ENCODE peak calls at places on chromosomes 4 and X, in eight cellular contexts. One of them, this sample, is unnamed.

GRCh38 chr4:180060159-180060889 is 2182.9 kb upstream of the TENM3 start:
- DNase-seq in body of pancreas: no peak
- DNase-seq in HCT116: no peak
- DNase-seq in AG04450: no peak
- DNase-seq in DMS153: peak; percentile 22
- DNase-seq in head of caudate nucleus: no peak
- DNase-seq in glutamatergic neuron: no peak
- DNase-seq in NCI-H1105: peak; percentile 28
- DNase-seq in this sample: no peak

GRCh38 chr4:138494931-138495330 is 252.8 kb upstream of the SLC7A11 start:
- DNase-seq in body of pancreas: no peak
- DNase-seq in HCT116: peak; percentile 13
- DNase-seq in AG04450: no peak
- DNase-seq in DMS153: peak; percentile 7
- DNase-seq in head of caudate nucleus: no peak
- DNase-seq in glutamatergic neuron: no peak
- DNase-seq in NCI-H1105: peak; percentile 1
- DNase-seq in this sample: no peak

GRCh38 chr4:83197555-83198235 is 83.2 kb upstream of the PLAC8 start:
- DNase-seq in body of pancreas: peak; percentile 54
- DNase-seq in HCT116: no peak
- DNase-seq in AG04450: no peak
- DNase-seq in DMS153: no peak
- DNase-seq in head of caudate nucleus: peak; percentile 15
- DNase-seq in glutamatergic neuron: no peak
- DNase-seq in NCI-H1105: no peak
- DNase-seq in this sample: no peak

GRCh38 chrX:129654652-129655546 is at the start of gene APLN:
- DNase-seq in body of pancreas: peak; percentile 14
- DNase-seq in HCT116: no peak
- DNase-seq in AG04450: no peak
- DNase-seq in DMS153: no peak
- DNase-seq in head of caudate nucleus: peak; percentile 66
- DNase-seq in glutamatergic neuron: peak; percentile 56
- DNase-seq in NCI-H1105: peak; percentile 30
- DNase-seq in this sample: no peak

GRCh38 chr4:128601992-128602695 is 207.4 kb upstream of the JADE1 start:
- DNase-seq in body of pancreas: peak; percentile 44
- DNase-seq in HCT116: no peak
- DNase-seq in AG04450: no peak
- DNase-seq in DMS153: no peak
- DNase-seq in head of caudate nucleus: no peak
- DNase-seq in glutamatergic neuron: no peak
- DNase-seq in NCI-H1105: no peak
- DNase-seq in this sample: no peak

GRCh38 chr4:87211249-87211952 is 9.0 kb downstream of the KLHL8 start:
- DNase-seq in body of pancreas: no peak
- DNase-seq in HCT116: no peak
- DNase-seq in AG04450: no peak
- DNase-seq in DMS153: no peak
- DNase-seq in head of caudate nucleus: no peak
- DNase-seq in glutamatergic neuron: no peak
- DNase-seq in NCI-H1105: no peak
- DNase-seq in this sample: no peak

GRCh38 chr4:158630893-158631292 is 40.8 kb downstream of the C4orf46 start:
- DNase-seq in body of pancreas: no peak
- DNase-seq in HCT116: no peak
- DNase-seq in AG04450: no peak
- DNase-seq in DMS153: no peak
- DNase-seq in head of caudate nucleus: no peak
- DNase-seq in glutamatergic neuron: no peak
- DNase-seq in NCI-H1105: no peak
- DNase-seq in this sample: no peak

GRCh38 chr4:115687356-115687755 is 573.9 kb upstream of the NDST4 start:
- DNase-seq in body of pancreas: no peak
- DNase-seq in HCT116: no peak
- DNase-seq in AG04450: no peak
- DNase-seq in DMS153: no peak
- DNase-seq in head of caudate nucleus: no peak
- DNase-seq in glutamatergic neuron: no peak
- DNase-seq in NCI-H1105: no peak
- DNase-seq in this sample: no peak

GRCh38 chrX:100449696-100450606 is 39.9 kb upstream of the PCDH19 start:
- DNase-seq in body of pancreas: no peak
- DNase-seq in HCT116: no peak
- DNase-seq in AG04450: no peak
- DNase-seq in DMS153: peak; percentile 25
- DNase-seq in head of caudate nucleus: no peak
- DNase-seq in glutamatergic neuron: no peak
- DNase-seq in NCI-H1105: no peak
- DNase-seq in this sample: no peak

GRCh38 chrX:2498781-2499302 is 1.9 kb downstream of the DHRSX start:
- DNase-seq in body of pancreas: peak; percentile 42
- DNase-seq in HCT116: no peak
- DNase-seq in AG04450: no peak
- DNase-seq in DMS153: no peak
- DNase-seq in head of caudate nucleus: peak; percentile 36
- DNase-seq in glutamatergic neuron: no peak
- DNase-seq in NCI-H1105: no peak
- DNase-seq in this sample: no peak

GRCh38 chr4:8439914-8440490 is 521 bp downstream of the ACOX3 start:
- DNase-seq in body of pancreas: no peak
- DNase-seq in HCT116: no peak
- DNase-seq in AG04450: no peak
- DNase-seq in DMS153: no peak
- DNase-seq in head of caudate nucleus: no peak
- DNase-seq in glutamatergic neuron: no peak
- DNase-seq in NCI-H1105: no peak
- DNase-seq in this sample: no peak

GRCh38 chr4:7904108-7904516 is 35.5 kb downstream of the AFAP1 start:
- DNase-seq in body of pancreas: no peak
- DNase-seq in HCT116: no peak
- DNase-seq in AG04450: peak; percentile 68
- DNase-seq in DMS153: no peak
- DNase-seq in head of caudate nucleus: no peak
- DNase-seq in glutamatergic neuron: peak; percentile 70
- DNase-seq in NCI-H1105: no peak
- DNase-seq in this sample: no peak

GRCh38 chr4:184475096-184475461 is 729 bp upstream of the IRF2 start:
- DNase-seq in body of pancreas: peak; percentile 49
- DNase-seq in HCT116: no peak
- DNase-seq in AG04450: no peak
- DNase-seq in DMS153: no peak
- DNase-seq in head of caudate nucleus: peak; percentile 52
- DNase-seq in glutamatergic neuron: no peak
- DNase-seq in NCI-H1105: no peak
- DNase-seq in this sample: no peak

GRCh38 chrX:2503591-2504500 is 3.1 kb upstream of the DHRSX start:
- DNase-seq in body of pancreas: no peak
- DNase-seq in HCT116: no peak
- DNase-seq in AG04450: no peak
- DNase-seq in DMS153: no peak
- DNase-seq in head of caudate nucleus: no peak
- DNase-seq in glutamatergic neuron: no peak
- DNase-seq in NCI-H1105: no peak
- DNase-seq in this sample: no peak

GRCh38 chr4:176779421-176779820 is 13.3 kb downstream of the VEGFC start:
- DNase-seq in body of pancreas: no peak
- DNase-seq in HCT116: no peak
- DNase-seq in AG04450: no peak
- DNase-seq in DMS153: no peak
- DNase-seq in head of caudate nucleus: no peak
- DNase-seq in glutamatergic neuron: no peak
- DNase-seq in NCI-H1105: no peak
- DNase-seq in this sample: no peak

GRCh38 chrX:105126201-105126600 is 94.3 kb downstream of the TEX13A start:
- DNase-seq in body of pancreas: no peak
- DNase-seq in HCT116: no peak
- DNase-seq in AG04450: no peak
- DNase-seq in DMS153: no peak
- DNase-seq in head of caudate nucleus: no peak
- DNase-seq in glutamatergic neuron: no peak
- DNase-seq in NCI-H1105: no peak
- DNase-seq in this sample: no peak

GRCh38 chrX:129529685-129530281 is 6.5 kb upstream of the SMARCA1 start:
- DNase-seq in body of pancreas: no peak
- DNase-seq in HCT116: no peak
- DNase-seq in AG04450: no peak
- DNase-seq in DMS153: peak; percentile 45
- DNase-seq in head of caudate nucleus: no peak
- DNase-seq in glutamatergic neuron: no peak
- DNase-seq in NCI-H1105: peak; percentile 85
- DNase-seq in this sample: no peak

GRCh38 chr4:127370495-127371069 is 262.2 kb upstream of the INTU start:
- DNase-seq in body of pancreas: peak; percentile 10
- DNase-seq in HCT116: no peak
- DNase-seq in AG04450: no peak
- DNase-seq in DMS153: no peak
- DNase-seq in head of caudate nucleus: no peak
- DNase-seq in glutamatergic neuron: no peak
- DNase-seq in NCI-H1105: no peak
- DNase-seq in this sample: no peak

GRCh38 chr4:8475751-8476575 is 35.4 kb downstream of the TRMT44 start:
- DNase-seq in body of pancreas: no peak
- DNase-seq in HCT116: no peak
- DNase-seq in AG04450: no peak
- DNase-seq in DMS153: no peak
- DNase-seq in head of caudate nucleus: no peak
- DNase-seq in glutamatergic neuron: no peak
- DNase-seq in NCI-H1105: no peak
- DNase-seq in this sample: no peak

GRCh38 chr4:158938462-158939044 is 164.3 kb upstream of the RAPGEF2 start:
- DNase-seq in body of pancreas: peak; percentile 7
- DNase-seq in HCT116: no peak
- DNase-seq in AG04450: no peak
- DNase-seq in DMS153: peak; percentile 41
- DNase-seq in head of caudate nucleus: no peak
- DNase-seq in glutamatergic neuron: peak; percentile 18
- DNase-seq in NCI-H1105: no peak
- DNase-seq in this sample: no peak

GRCh38 chr4:3788366-3788660 is 22.1 kb downstream of the ADRA2C start:
- DNase-seq in body of pancreas: no peak
- DNase-seq in HCT116: no peak
- DNase-seq in AG04450: no peak
- DNase-seq in DMS153: no peak
- DNase-seq in head of caudate nucleus: no peak
- DNase-seq in glutamatergic neuron: no peak
- DNase-seq in NCI-H1105: no peak
- DNase-seq in this sample: no peak

GRCh38 chr4:12943069-12943468 is 541.1 kb downstream of the RAB28 start:
- DNase-seq in body of pancreas: no peak
- DNase-seq in HCT116: no peak
- DNase-seq in AG04450: no peak
- DNase-seq in DMS153: no peak
- DNase-seq in head of caudate nucleus: no peak
- DNase-seq in glutamatergic neuron: no peak
- DNase-seq in NCI-H1105: no peak
- DNase-seq in this sample: no peak

GRCh38 chrX:28058906-28059305 is 77.7 kb upstream of the DCAF8L1 start:
- DNase-seq in body of pancreas: no peak
- DNase-seq in HCT116: no peak
- DNase-seq in AG04450: peak; percentile 1
- DNase-seq in DMS153: peak; percentile 1
- DNase-seq in head of caudate nucleus: no peak
- DNase-seq in glutamatergic neuron: no peak
- DNase-seq in NCI-H1105: no peak
- DNase-seq in this sample: no peak

GRCh38 chr4:36317731-36318130 is 36.3 kb downstream of the DTHD1 start:
- DNase-seq in body of pancreas: no peak
- DNase-seq in HCT116: no peak
- DNase-seq in AG04450: no peak
- DNase-seq in DMS153: no peak
- DNase-seq in head of caudate nucleus: no peak
- DNase-seq in glutamatergic neuron: no peak
- DNase-seq in NCI-H1105: no peak
- DNase-seq in this sample: no peak

GRCh38 chr4:112361181-112361791 is 64.1 kb downstream of the ALPK1 start:
- DNase-seq in body of pancreas: no peak
- DNase-seq in HCT116: no peak
- DNase-seq in AG04450: no peak
- DNase-seq in DMS153: no peak
- DNase-seq in head of caudate nucleus: no peak
- DNase-seq in glutamatergic neuron: no peak
- DNase-seq in NCI-H1105: no peak
- DNase-seq in this sample: no peak

GRCh38 chr4:54554339-54554990 is 103.3 kb upstream of the KIT start:
- DNase-seq in body of pancreas: no peak
- DNase-seq in HCT116: no peak
- DNase-seq in AG04450: no peak
- DNase-seq in DMS153: no peak
- DNase-seq in head of caudate nucleus: no peak
- DNase-seq in glutamatergic neuron: no peak
- DNase-seq in NCI-H1105: no peak
- DNase-seq in this sample: no peak

GRCh38 chrX:125295337-125295736 is 24.3 kb upstream of the TEX13C start:
- DNase-seq in body of pancreas: no peak
- DNase-seq in HCT116: no peak
- DNase-seq in AG04450: no peak
- DNase-seq in DMS153: no peak
- DNase-seq in head of caudate nucleus: no peak
- DNase-seq in glutamatergic neuron: no peak
- DNase-seq in NCI-H1105: no peak
- DNase-seq in this sample: no peak

GRCh38 chr4:165631912-165632311 is 241.1 kb upstream of the TLL1 start:
- DNase-seq in body of pancreas: no peak
- DNase-seq in HCT116: no peak
- DNase-seq in AG04450: no peak
- DNase-seq in DMS153: no peak
- DNase-seq in head of caudate nucleus: no peak
- DNase-seq in glutamatergic neuron: no peak
- DNase-seq in NCI-H1105: peak; percentile 91
- DNase-seq in this sample: no peak

GRCh38 chr4:128775477-128775876 is 34.0 kb upstream of the JADE1 start:
- DNase-seq in body of pancreas: no peak
- DNase-seq in HCT116: no peak
- DNase-seq in AG04450: no peak
- DNase-seq in DMS153: no peak
- DNase-seq in head of caudate nucleus: no peak
- DNase-seq in glutamatergic neuron: no peak
- DNase-seq in NCI-H1105: no peak
- DNase-seq in this sample: no peak

GRCh38 chr4:112178731-112179130 is 33.5 kb downstream of the FAM241A start:
- DNase-seq in body of pancreas: no peak
- DNase-seq in HCT116: no peak
- DNase-seq in AG04450: no peak
- DNase-seq in DMS153: no peak
- DNase-seq in head of caudate nucleus: no peak
- DNase-seq in glutamatergic neuron: no peak
- DNase-seq in NCI-H1105: no peak
- DNase-seq in this sample: no peak

GRCh38 chr4:142974331-142974730 is 128.2 kb upstream of the INPP4B start:
- DNase-seq in body of pancreas: no peak
- DNase-seq in HCT116: no peak
- DNase-seq in AG04450: no peak
- DNase-seq in DMS153: no peak
- DNase-seq in head of caudate nucleus: no peak
- DNase-seq in glutamatergic neuron: no peak
- DNase-seq in NCI-H1105: no peak
- DNase-seq in this sample: no peak

GRCh38 chr4:165006457-165006856 is 25.3 kb upstream of the TRIM60 start:
- DNase-seq in body of pancreas: no peak
- DNase-seq in HCT116: no peak
- DNase-seq in AG04450: no peak
- DNase-seq in DMS153: no peak
- DNase-seq in head of caudate nucleus: no peak
- DNase-seq in glutamatergic neuron: no peak
- DNase-seq in NCI-H1105: no peak
- DNase-seq in this sample: no peak

GRCh38 chr4:117893207-117893606 is 141.1 kb upstream of the NDST3 start:
- DNase-seq in body of pancreas: no peak
- DNase-seq in HCT116: no peak
- DNase-seq in AG04450: no peak
- DNase-seq in DMS153: no peak
- DNase-seq in head of caudate nucleus: no peak
- DNase-seq in glutamatergic neuron: no peak
- DNase-seq in NCI-H1105: no peak
- DNase-seq in this sample: no peak

GRCh38 chr4:175447006-175447405 is 365.1 kb downstream of the GPM6A start:
- DNase-seq in body of pancreas: no peak
- DNase-seq in HCT116: no peak
- DNase-seq in AG04450: no peak
- DNase-seq in DMS153: no peak
- DNase-seq in head of caudate nucleus: no peak
- DNase-seq in glutamatergic neuron: no peak
- DNase-seq in NCI-H1105: no peak
- DNase-seq in this sample: no peak

This sample was measured in cortex of kidney.